ENCODE peak calls at places on chromosomes 11 and 22, in nine cellular contexts. W is heart right ventricle, E is right atrium auricular region, O is HCT116, S is GM23248, L is vagina, K is colonic mucosa, U is cardiac muscle cell, A is thyroid gland. F is an unnamed sample.

GRCh38 chr11:33980896-33981295 is 70.6 kb upstream of the CAPRIN1 start:
- DNase-seq in W (no peak), S (no peak), U (no peak), E (no peak), A (no peak), L (no peak), K (no peak), O (no peak), F (no peak)

GRCh38 chr22:29306830-29307657 is 594 bp downstream of the GAS2L1 start:
- DNase-seq in L (no peak), U (peak; percentile 92), K (peak; percentile 86), S (peak; percentile 94), O (no peak), E (peak; percentile 79), A (peak; percentile 82), W (peak; percentile 87), F (no peak)

GRCh38 chr11:19810852-19811251 is 98.2 kb downstream of the NAV2 start:
- DNase-seq in U (no peak), A (no peak), W (no peak), S (peak; percentile 38), O (no peak), K (no peak), E (no peak), L (no peak), F (no peak)

GRCh38 chr11:88861618-88862017 is 204.2 kb downstream of the GRM5 start:
- DNase-seq in O (no peak), K (no peak), U (no peak), S (no peak), E (no peak), L (no peak), A (no peak), W (no peak), F (no peak)

GRCh38 chr11:57251037-57251436 is 14.0 kb upstream of the APLNR start:
- DNase-seq in U (no peak), S (no peak), W (no peak), O (no peak), A (no peak), L (no peak), K (no peak), E (no peak), F (no peak)

GRCh38 chr22:46934746-46935491 is 172.5 kb downstream of the TBC1D22A start:
- DNase-seq in A (peak; percentile 27), O (peak; percentile 76), S (peak; percentile 95), E (peak; percentile 58), L (no peak), W (no peak), K (peak; percentile 25), U (no peak), F (no peak)

GRCh38 chr11:88115828-88116410 is 59.3 kb downstream of the RAB38 start:
- DNase-seq in A (peak; percentile 62), S (no peak), K (no peak), O (no peak), W (no peak), E (no peak), U (no peak), L (no peak), F (no peak)

GRCh38 chr22:19687561-19688300 is 26.6 kb upstream of the SEPTIN5 start:
- DNase-seq in A (peak; percentile 27), E (no peak), L (no peak), U (no peak), O (no peak), S (peak; percentile 42), W (no peak), K (no peak), F (no peak)

GRCh38 chr11:62981743-62982142 is 3.0 kb downstream of the SLC22A6 start:
- DNase-seq in K (no peak), A (no peak), E (no peak), O (no peak), S (no peak), W (no peak), U (no peak), L (no peak), F (no peak)

GRCh38 chr11:109106201-109106906 is 315.6 kb upstream of the C11orf87 start:
- DNase-seq in W (no peak), L (no peak), K (no peak), O (no peak), A (no peak), U (no peak), E (no peak), S (no peak), F (no peak)

GRCh38 chr22:26636296-26636695 is 14.5 kb downstream of the CRYBA4 start:
- DNase-seq in S (no peak), E (no peak), O (no peak), L (no peak), K (no peak), A (no peak), U (no peak), W (no peak), F (no peak)

GRCh38 chr11:34986883-34987525 is 70.6 kb downstream of the PDHX start:
- DNase-seq in K (no peak), E (no peak), A (peak; percentile 75), W (no peak), O (no peak), U (no peak), L (no peak), S (no peak), F (no peak)

GRCh38 chr11:13668102-13668956 is at the start of gene FAR1:
- DNase-seq in S (peak; percentile 99), U (peak; percentile 98), K (peak; percentile 98), O (peak; percentile 95), L (peak; percentile 100), W (peak; percentile 98), A (peak; percentile 96), E (peak; percentile 98), F (peak; percentile 86)

GRCh38 chr11:44804449-44805151 is 77.8 kb downstream of the TSPAN18 start:
- DNase-seq in U (no peak), W (no peak), S (peak; percentile 20), L (no peak), E (no peak), O (no peak), A (peak; percentile 24), K (no peak), F (no peak)

GRCh38 chr11:32830413-32830738 is 649 bp downstream of the PRRG4 start:
- DNase-seq in W (no peak), S (no peak), A (peak; percentile 26), K (peak; percentile 87), L (no peak), U (no peak), O (no peak), E (no peak), F (no peak)

GRCh38 chr11:125902315-125902926 is 585 bp downstream of the PUS3 start:
- DNase-seq in O (no peak), W (no peak), E (no peak), L (no peak), U (no peak), A (no peak), K (no peak), S (no peak), F (no peak)

DNA sequence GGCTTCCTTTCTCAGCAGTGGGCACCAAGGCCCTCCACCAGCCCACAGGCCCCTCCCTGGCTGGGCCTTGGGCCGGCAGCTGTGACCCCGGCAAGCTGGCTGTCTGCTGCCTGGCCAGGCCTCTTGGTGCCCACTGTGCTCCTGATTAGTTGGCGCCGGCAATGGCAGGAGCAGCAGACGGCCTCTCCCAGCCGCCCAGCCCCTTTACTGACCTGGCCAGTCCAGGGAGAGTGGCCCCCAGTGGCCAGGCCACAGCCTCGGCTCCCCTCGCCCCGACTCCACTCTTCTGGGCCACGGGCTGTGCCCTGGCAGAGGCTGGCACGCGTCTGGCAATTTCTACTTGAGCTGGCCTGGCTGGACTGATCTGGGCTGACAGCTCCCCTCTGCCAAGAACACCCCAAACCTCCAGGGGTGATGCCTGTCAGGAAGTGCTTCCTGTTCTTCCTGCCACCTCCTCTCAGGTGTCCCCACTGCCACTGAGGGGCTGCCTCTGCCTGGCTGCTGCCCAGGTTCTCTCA is 58.1 kb downstream of the CACNA1I start:
- DNase-seq in E (no peak), K (no peak), L (no peak), O (no peak), W (no peak), U (no peak), S (no peak), A (no peak), F (no peak)
- H3K27me3 ChIP-seq in E (no peaks in the 10 kb centered on the region), K (no peaks in the 10 kb centered on the region), L (no peaks in the 10 kb centered on the region), O (no peaks in the 10 kb centered on the region), W (peaks cover 86% of the 10 kb centered on the region), U (no peaks in the 10 kb centered on the region), S (peaks cover 27% of the 10 kb centered on the region), A (no peaks in the 10 kb centered on the region), F (no peaks in the 10 kb centered on the region)

GRCh38 chr11:65571940-65572339 is 398 bp upstream of the FAM89B start:
- DNase-seq in L (no peak), K (no peak), A (no peak), W (no peak), U (no peak), O (no peak), S (peak; percentile 61), E (no peak), F (no peak)
- H3K4me1 ChIP-seq in L (peaks cover 81% of the 10 kb centered on the region), K (peaks cover 37% of the 10 kb centered on the region), A (peaks cover 54% of the 10 kb centered on the region), W (peaks cover 70% of the 10 kb centered on the region), U (peaks cover 30% of the 10 kb centered on the region), O (peaks cover 42% of the 10 kb centered on the region), S (peaks cover 40% of the 10 kb centered on the region), E (peaks cover 3% of the 10 kb centered on the region), F (peaks cover 59% of the 10 kb centered on the region)

DNA sequence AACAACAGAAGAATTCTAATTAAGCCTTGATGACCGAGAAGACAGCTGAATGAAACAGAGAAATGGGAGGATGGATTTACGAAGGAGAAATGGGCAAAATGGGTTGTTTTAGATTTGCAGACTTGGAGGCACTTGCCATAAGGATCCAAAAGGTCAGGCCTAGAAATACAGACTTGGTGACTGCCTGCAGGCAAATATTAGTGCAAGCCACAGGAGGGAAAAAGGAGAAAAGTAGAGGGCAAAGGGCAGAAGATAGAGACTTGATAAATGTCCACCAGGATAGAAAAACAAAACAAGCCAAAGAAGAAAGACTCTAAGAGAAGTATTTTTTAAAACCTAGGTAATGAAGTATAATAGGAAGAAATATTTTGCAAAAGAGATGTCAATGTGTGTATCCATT is 13.1 kb downstream of the CCDC34 start:
- DNase-seq in O (no peak), L (no peak), A (no peak), E (no peak), U (no peak), K (no peak), W (no peak), S (no peak), F (no peak)
- H3K27ac ChIP-seq in O (no peak overlapping the region), L (no peak overlapping the region), A (no peak overlapping the region), E (no peak overlapping the region), U (peak overlapping the region; percentile 70), K (no peak overlapping the region), W (no peak overlapping the region), S (no peak overlapping the region), F (no peak overlapping the region)

GRCh38 chr11:14973621-14974020 is 1.5 kb upstream of the CALCA start:
- DNase-seq in E (no peak), U (peak; percentile 44), K (no peak), L (no peak), S (peak; percentile 47), W (no peak), A (no peak), O (no peak), F (no peak)

GRCh38 chr11:14969922-14970323 is 2.2 kb downstream of the CALCA start:
- DNase-seq in A (peak; percentile 23), W (no peak), L (no peak), K (peak; percentile 47), O (peak; percentile 15), U (peak; percentile 68), E (no peak), S (peak; percentile 51), F (no peak)

GRCh38 chr11:14974021-14974698 is 2.0 kb upstream of the CALCA start:
- DNase-seq in A (no peak), O (no peak), W (no peak), E (no peak), L (no peak), S (no peak), K (no peak), U (peak; percentile 37), F (no peak)

GRCh38 chr11:14972581-14973490 is 685 bp upstream of the CALCA start:
- DNase-seq in O (no peak), A (no peak), K (no peak), E (no peak), U (no peak), S (no peak), W (no peak), L (no peak), F (no peak)

GRCh38 chr11:14971865-14972580 is at the start of gene CALCA:
- DNase-seq in E (no peak), U (peak; percentile 19), K (no peak), A (peak; percentile 7), W (no peak), L (no peak), S (peak; percentile 21), O (no peak), F (no peak)
- H3K27me3 ChIP-seq in E (peaks cover 22% of the 10 kb centered on the region), U (peaks cover 97% of the 10 kb centered on the region), K (peaks cover 54% of the 10 kb centered on the region), A (peaks cover 24% of the 10 kb centered on the region), W (peaks cover 92% of the 10 kb centered on the region), L (peaks cover 6% of the 10 kb centered on the region), S (peaks cover 87% of the 10 kb centered on the region), O (no peaks in the 10 kb centered on the region), F (peaks cover 14% of the 10 kb centered on the region)

F was measured in esophagus squamous epithelium.